ENCODE peak calls at places on chromosomes 2 and 18, in six cellular contexts. Z is NCI-H774; G is ELR; I is stimulated activated CD4-positive, alpha-beta T cell treated with anti-CD3 and anti-CD28 coated beads, Interleukin-12 subunit alpha, Interleukin-12 subunit beta, amount 100 ng/mL, for 48 hours; S is MV-4-11; V is NCI-H1092 treated with DMSO at 0.1 percent for 48 hours. H is an unnamed sample.

GRCh38 chr18:21257383-21257782 is 15.4 kb downstream of the GREB1L start:
- DNase-seq in I (no peak), Z (no peak), V (no peak), G (peak), S (no peak), H (no peak)

GRCh38 chr2:166449439-166449838 is 44.6 kb downstream of the SCN7A start:
- DNase-seq in Z (no peak), I (no peak), V (no peak), S (no peak), G (no peak), H (no peak)

GRCh38 chr2:54555318-54555837 is 99.3 kb downstream of the SPTBN1 start:
- DNase-seq in V (no peak), Z (no peak), S (no peak), G (peak), I (no peak), H (peak)

GRCh38 chr2:62663443-62663842 is 42.1 kb upstream of the EHBP1 start:
- DNase-seq in S (no peak), I (no peak), V (no peak), G (peak), Z (no peak), H (no peak)

GRCh38 chr2:7771781-7772180 is 854.6 kb downstream of the RNF144A start:
- DNase-seq in S (no peak), Z (no peak), G (no peak), I (no peak), V (no peak), H (no peak)

GRCh38 chr18:74375999-74376398 is 60.4 kb downstream of the C18orf63 start:
- DNase-seq in G (peak), Z (no peak), V (no peak), S (peak), I (no peak), H (no peak)

GRCh38 chr18:887716-888115 is 17.0 kb upstream of the ADCYAP1 start:
- DNase-seq in Z (no peak), G (no peak), I (no peak), S (no peak), V (no peak), H (no peak)

GRCh38 chr18:79477711-79478483 is 82.2 kb downstream of the NFATC1 start:
- DNase-seq in V (no peak), I (no peak), G (no peak), S (no peak), Z (no peak), H (no peak)

GRCh38 chr2:185381631-185382030 is 357.0 kb upstream of the FSIP2 start:
- DNase-seq in I (no peak), Z (no peak), V (no peak), S (no peak), G (peak), H (no peak)

GRCh38 chr2:200306719-200306968 is 151 bp downstream of the SPATS2L start:
- DNase-seq in Z (no peak), G (no peak), V (no peak), S (no peak), I (no peak), H (no peak)

GRCh38 chr2:147851244-147851930 is 6.6 kb downstream of the ACVR2A start:
- DNase-seq in V (no peak), I (no peak), Z (no peak), S (no peak), G (no peak), H (no peak)

GRCh38 chr18:8997634-8998033 is 104.9 kb upstream of the NDUFV2 start:
- DNase-seq in I (no peak), G (no peak), S (no peak), Z (no peak), V (no peak), H (no peak)

GRCh38 chr2:37894047-37894446 is 31.0 kb upstream of the RMDN2 start:
- DNase-seq in I (no peak), Z (no peak), S (peak), V (no peak), G (no peak), H (no peak)

GRCh38 chr2:45964945-45965344 is 313.5 kb downstream of the PRKCE start:
- DNase-seq in V (no peak), I (no peak), Z (no peak), S (no peak), G (no peak), H (no peak)

GRCh38 chr2:232286011-232286868 is 92.3 kb upstream of the ALPP start:
- DNase-seq in S (no peak), I (no peak), Z (no peak), V (no peak), G (no peak), H (no peak)

H was measured in small intestine.